ENCODE peak calls at places on chromosomes 13 and 19, in four cellular contexts. Y is neural progenitor cell, R is adrenal gland, N is uterus. A is an unnamed sample. For H3K9me3, the result is how much of the 10 kb centered on the place peaks cover.

GRCh38 chr13:45564108-45564507 is 51.4 kb downstream of the ERICH6B start:
- DNase-seq in Y (no peak), R (no peak), N (no peak), A (no peak)

GRCh38 chr19:38731654-38732301 is 12.5 kb downstream of the CAPN12 start:
- DNase-seq in Y (no peak), R (peak), N (no peak), A (no peak)

GRCh38 chr13:36758345-36758744 is 60.7 kb upstream of the RFXAP start:
- DNase-seq in Y (no peak), R (no peak), N (no peak), A (no peak)

GRCh38 chr13:95226476-95226875 is 74.8 kb downstream of the ABCC4 start:
- DNase-seq in Y (no peak), R (no peak), N (no peak), A (no peak)

GRCh38 chr13:48507024-48507423 is 25.9 kb downstream of the RCBTB2 start:
- DNase-seq in Y (no peak), R (no peak), N (no peak), A (no peak)

GRCh38 chr13:42798118-42798517 is 16.7 kb downstream of the FAM216B start:
- DNase-seq in Y (no peak), R (no peak), N (no peak), A (no peak)

GRCh38 chr13:100234006-100234405 is 145.1 kb downstream of the PCCA start:
- DNase-seq in Y (peak), R (no peak), N (no peak), A (no peak)

GRCh38 chr13:66826398-66826797 is 403.7 kb downstream of the PCDH9 start:
- DNase-seq in Y (no peak), R (no peak), N (no peak), A (no peak)

GRCh38 chr19:39407644-39408391 is 1.2 kb downstream of the ZFP36 start:
- DNase-seq in Y (peak), R (no peak), N (peak), A (peak)

GRCh38 chr13:32164622-32165268 is 133.2 kb downstream of the FRY start:
- DNase-seq in Y (peak), R (peak), N (no peak), A (peak)

GRCh38 chr13:85586422-85586831 is 212.8 kb downstream of the SLITRK6 start:
- DNase-seq in Y (no peak), R (no peak), N (no peak), A (no peak)

GRCh38 chr13:112688560-112689497 is 1.0 kb upstream of the ATP11A start:
- DNase-seq in Y (peak), R (no peak), N (no peak), A (no peak)

GRCh38 chr19:41351339-41352245 is 2.1 kb downstream of the TGFB1 start:
- DNase-seq in Y (peak), R (peak), N (peak), A (peak)

GRCh38 chr13:73849292-73849691 is 284.9 kb downstream of the KLF12 start:
- DNase-seq in Y (peak), R (no peak), N (no peak), A (no peak)

GRCh38 chr13:106468207-106468606 is 67.3 kb downstream of the EFNB2 start:
- DNase-seq in Y (no peak), R (no peak), N (no peak), A (no peak)

GRCh38 chr19:56525214-56525860 is 13.4 kb upstream of the ZFP28 start:
- DNase-seq in Y (no peak), R (no peak), N (no peak), A (no peak)
- H3K9me3 ChIP-seq in Y (half or more), R (under half), N (under half), A (under half)

GRCh38 chr13:54016548-54016947 is 987.9 kb downstream of the OLFM4 start:
- DNase-seq in Y (no peak), R (no peak), N (no peak), A (no peak)

DNA sequence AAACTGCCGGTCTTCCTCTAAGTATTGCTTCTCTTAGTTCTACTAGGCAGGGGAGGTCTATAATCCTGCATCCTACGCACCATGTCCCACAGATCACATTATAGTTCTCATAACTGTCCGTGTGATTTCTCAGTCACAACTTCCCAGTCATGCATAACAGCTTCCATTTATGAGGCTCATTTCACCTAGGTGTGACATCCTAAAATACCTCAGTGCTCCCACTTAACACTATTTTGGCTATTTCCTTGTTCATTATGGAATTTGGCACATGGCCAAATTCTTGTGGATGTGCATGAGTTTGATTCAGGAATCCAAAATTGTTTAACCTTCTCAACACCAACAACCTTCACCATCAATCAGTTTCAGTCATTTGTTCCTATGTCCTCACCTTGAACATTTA is 989.9 kb downstream of the OLFM4 start:
- DNase-seq in Y (no peak), R (no peak), N (no peak), A (no peak)
- H3K9me3 ChIP-seq in Y (under half), R (under half), N (under half), A (under half)

DNA sequence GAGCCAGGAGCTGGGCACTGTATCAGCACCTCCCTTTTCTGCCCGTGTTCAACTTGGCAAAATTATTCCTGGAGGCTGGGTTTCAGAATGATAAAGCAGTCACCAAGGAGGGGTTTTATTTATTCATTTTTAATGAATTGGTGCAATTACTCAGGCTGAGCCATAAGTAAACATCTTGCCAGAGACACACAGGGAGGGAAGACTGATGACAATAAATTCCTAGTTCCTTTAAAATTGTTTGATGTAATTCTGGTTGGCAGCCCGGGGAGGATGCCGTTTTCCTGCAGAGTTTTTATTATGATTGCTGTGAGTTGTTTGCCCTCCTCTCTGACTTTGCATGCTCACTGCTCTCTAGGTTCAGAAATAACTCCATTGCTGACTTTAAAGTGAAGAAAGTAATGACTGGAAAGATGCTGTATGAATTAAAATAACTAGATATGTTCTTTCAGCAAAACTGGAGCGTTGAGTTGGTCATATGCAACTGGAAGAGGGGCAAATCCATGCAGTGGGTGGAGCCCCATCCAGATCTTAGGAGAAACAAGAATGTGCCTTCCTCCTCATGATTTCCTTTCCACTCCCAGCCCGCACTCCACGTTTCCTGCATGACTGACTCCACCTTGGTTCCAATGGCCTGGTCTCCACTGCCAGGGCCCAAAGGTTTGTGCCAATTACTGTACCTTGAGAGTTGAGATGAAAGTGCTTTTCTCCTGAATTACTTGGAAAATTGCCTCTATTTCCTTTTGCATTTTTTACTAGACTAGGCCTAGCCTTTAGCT is 182.1 kb downstream of the RFC3 start:
- DNase-seq in Y (no peak), R (no peak), N (no peak), A (no peak)
- H3K9me3 ChIP-seq in Y (under half), R (under half), N (under half), A (under half)

DNA sequence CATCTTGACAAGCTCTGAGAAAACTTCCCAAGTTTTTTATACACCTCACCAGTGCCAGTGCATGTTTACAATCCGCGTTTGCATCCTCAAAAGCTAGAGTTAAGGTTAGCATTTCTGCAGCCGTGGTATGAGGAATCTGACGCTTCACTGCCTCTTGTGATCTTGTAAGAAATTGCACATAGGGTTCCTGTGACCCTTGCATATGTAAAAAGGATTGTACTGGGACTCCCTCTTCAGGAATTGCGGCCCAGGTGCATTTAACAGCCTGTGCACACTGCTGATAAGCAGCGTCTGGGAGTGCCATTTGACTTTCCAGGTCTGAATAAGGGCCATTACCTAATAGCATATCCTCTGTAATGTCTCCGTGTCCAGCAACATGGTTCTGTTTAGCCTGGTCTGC is 15.3 kb downstream of the FPR3 start:
- DNase-seq in Y (no peak), R (no peak), N (no peak), A (no peak)
- H3K9me3 ChIP-seq in Y (under half), R (under half), N (under half), A (under half)